ENCODE peak calls at places on chromosomes 3 and 15, in ten cellular contexts. C, H, U, K, F, S, I, D, L and V are unnamed samples.

GRCh38 chr3:109137766-109138165 is 1.2 kb downstream of the C3orf85 start:
- DNase-seq in C (no peak), H (no peak), U (no peak), K (no peak), F (no peak), S (no peak), I (no peak), D (no peak), L (no peak), V (no peak)

GRCh38 chr15:50148362-50148963 is 29.4 kb upstream of the ATP8B4 start:
- DNase-seq in C (peak; percentile 79), H (no peak), U (no peak), K (no peak), F (no peak), S (no peak), I (no peak), D (no peak), L (no peak), V (no peak)

GRCh38 chr3:159829056-159829995 is 159.3 kb upstream of the IL12A start:
- DNase-seq in C (peak; percentile 64), H (peak; percentile 89), U (no peak), K (no peak), F (peak; percentile 79), S (no peak), I (no peak), D (no peak), L (no peak), V (no peak)

GRCh38 chr3:146593776-146594175 is 11.4 kb downstream of the PLSCR5 start:
- DNase-seq in C (no peak), H (no peak), U (no peak), K (no peak), F (no peak), S (no peak), I (no peak), D (no peak), L (no peak), V (no peak)

GRCh38 chr15:25947336-25948080 is 84.4 kb upstream of the ATP10A start:
- DNase-seq in C (peak; percentile 29), H (no peak), U (no peak), K (no peak), F (peak; percentile 21), S (no peak), I (no peak), D (no peak), L (no peak), V (no peak)

GRCh38 chr3:169861871-169862270 is 7.9 kb downstream of the LRRC31 start:
- DNase-seq in C (no peak), H (no peak), U (no peak), K (no peak), F (no peak), S (no peak), I (no peak), D (no peak), L (no peak), V (no peak)

GRCh38 chr15:37014137-37014536 is 86.2 kb downstream of the MEIS2 start:
- DNase-seq in C (no peak), H (no peak), U (no peak), K (no peak), F (no peak), S (no peak), I (no peak), D (no peak), L (no peak), V (no peak)

GRCh38 chr3:16404349-16404895 is 109.1 kb downstream of the RFTN1 start:
- DNase-seq in C (no peak), H (no peak), U (no peak), K (no peak), F (no peak), S (no peak), I (no peak), D (no peak), L (no peak), V (no peak)

GRCh38 chr3:142987707-142988106 is 13.7 kb upstream of the U2SURP start:
- DNase-seq in C (peak; percentile 77), H (no peak), U (no peak), K (no peak), F (no peak), S (no peak), I (no peak), D (no peak), L (no peak), V (no peak)

GRCh38 chr3:35675206-35675605 is 35.9 kb downstream of the ARPP21 start:
- DNase-seq in C (no peak), H (no peak), U (no peak), K (no peak), F (no peak), S (no peak), I (no peak), D (no peak), L (no peak), V (no peak)

DNA sequence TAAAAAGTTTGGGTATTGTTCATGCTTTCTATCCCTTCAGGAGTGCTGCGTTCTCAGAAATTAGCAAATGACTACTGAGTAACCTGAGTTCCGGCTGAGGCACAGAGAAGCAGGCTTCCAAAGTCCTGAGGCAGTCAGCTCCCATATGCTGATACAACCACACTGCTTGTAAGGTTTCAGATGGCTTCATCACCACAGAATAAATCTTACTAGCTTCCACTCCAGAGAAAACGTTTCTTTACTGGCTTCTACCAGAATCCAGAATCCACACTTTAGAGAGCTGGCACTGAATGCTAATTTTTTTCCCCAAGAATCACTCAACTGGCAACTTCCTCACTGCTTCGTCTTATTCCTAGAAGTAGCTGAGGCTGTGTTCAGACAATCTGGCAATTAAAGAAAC is 21.4 kb downstream of the TAMM41 start:
- DNase-seq in C (no peak), H (no peak), U (no peak), K (no peak), F (no peak), S (no peak), I (no peak), D (no peak), L (no peak), V (no peak)
- H3K36me3 ChIP-seq in C (peaks cover 20% of the 10 kb centered on the region), H (no peaks in the 10 kb centered on the region), U (peaks cover 54% of the 10 kb centered on the region), K (no peaks in the 10 kb centered on the region), F (no peaks in the 10 kb centered on the region), S (no peaks in the 10 kb centered on the region), I (peaks cover 3% of the 10 kb centered on the region), D (peaks cover 3% of the 10 kb centered on the region), L (peaks cover 79% of the 10 kb centered on the region), V (no peaks in the 10 kb centered on the region)

DNA sequence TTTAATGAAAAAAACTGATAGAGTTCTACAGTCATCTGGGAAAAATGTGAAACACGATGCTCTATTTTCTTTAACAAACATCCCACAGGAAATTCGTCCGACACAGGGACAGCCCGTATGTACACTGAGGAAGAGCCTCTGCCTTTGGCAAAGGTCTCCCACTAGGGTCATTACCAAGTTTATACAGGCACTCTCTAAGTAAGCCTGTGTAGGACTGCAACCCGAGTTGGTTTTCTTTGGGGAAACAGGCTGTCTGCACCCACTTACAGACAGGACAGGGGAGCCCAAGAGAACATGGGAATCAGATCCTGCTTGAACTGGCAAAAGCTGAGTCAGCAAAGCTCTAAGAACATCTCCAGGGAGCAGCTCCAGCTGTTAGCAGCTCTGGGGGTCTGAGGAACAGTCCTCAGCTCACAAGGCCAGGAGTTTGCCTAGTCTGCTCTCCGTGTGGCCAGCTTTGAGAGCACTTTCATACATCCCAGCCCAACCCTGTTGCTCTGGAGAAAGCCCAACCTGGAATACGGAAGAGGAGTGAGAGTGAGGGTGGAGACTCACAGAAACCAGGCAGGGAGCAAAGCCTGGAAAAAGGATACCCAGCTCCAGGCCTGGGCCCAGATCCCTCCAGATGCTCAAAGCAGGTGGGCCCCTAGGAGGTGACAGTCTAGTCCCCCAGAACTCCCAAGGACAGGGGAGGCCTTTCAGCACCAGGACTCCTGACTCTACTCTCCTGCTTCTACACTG is 1.9 kb downstream of the TBC1D2B start:
- DNase-seq in C (peak; percentile 95), H (peak; percentile 48), U (no peak), K (peak; percentile 52), F (peak; percentile 80), S (peak; percentile 73), I (peak; percentile 36), D (no peak), L (peak; percentile 64), V (no peak)
- TF ChIP-seq POLR2A in C (peak; percentile 84), H (no peak), U (no peak), K (peak; percentile 20), F (peak; percentile 56), S (no peak), I (no peak), D (no peak), L (no peak), V (no peak)

DNA sequence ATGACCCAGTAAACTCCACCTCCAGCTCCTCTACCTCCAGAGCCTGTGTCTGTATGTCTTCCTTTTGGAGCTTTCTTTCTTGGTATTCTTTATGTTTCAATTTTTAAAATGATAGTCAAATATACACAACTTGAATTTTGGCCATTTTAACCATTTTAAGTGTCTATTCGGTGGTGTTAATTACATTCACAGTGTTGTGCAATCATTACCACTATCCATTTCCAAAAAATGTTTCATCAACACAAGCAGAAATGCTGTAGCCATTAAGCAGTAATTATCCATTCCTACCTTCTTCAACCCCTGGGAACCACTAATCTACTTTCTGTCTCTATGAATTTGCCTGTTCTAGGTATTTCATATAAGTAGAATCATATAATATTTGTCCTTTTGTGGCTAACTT is 194.5 kb upstream of the TSC22D2 start:
- DNase-seq in C (no peak), H (no peak), U (no peak), K (no peak), F (no peak), S (no peak), I (no peak), D (no peak), L (no peak), V (no peak)
- TF ChIP-seq CTCF in C (no peak), H (no peak), U (no peak), K (no peak), F (no peak), S (no peak), I (no peak), D (no peak), L (no peak), V (no peak)

DNA sequence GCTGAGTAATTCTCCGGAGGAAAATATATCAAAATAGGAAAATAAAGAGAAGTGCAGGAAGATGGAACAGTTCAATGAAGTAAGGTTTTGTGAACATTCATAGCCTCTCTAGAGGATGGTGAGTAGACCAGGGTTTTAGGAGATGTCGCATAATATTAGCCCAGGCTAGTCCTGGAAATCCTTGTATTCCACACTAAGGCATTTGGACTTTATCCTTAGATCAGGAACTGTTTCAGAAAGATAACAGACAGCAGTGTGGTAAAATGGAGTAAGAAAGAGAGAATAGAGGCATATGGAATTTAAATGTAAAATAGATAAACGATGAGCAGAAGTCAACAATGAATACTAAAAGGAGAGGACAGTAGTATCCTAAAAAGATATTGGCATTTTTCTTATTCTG is 12.1 kb downstream of the COPB2 start:
- DNase-seq in C (no peak), H (no peak), U (no peak), K (no peak), F (no peak), S (no peak), I (no peak), D (no peak), L (no peak), V (no peak)
- H3K36me3 ChIP-seq in C (peaks cover 49% of the 10 kb centered on the region), H (peaks cover 9% of the 10 kb centered on the region), U (peaks cover 80% of the 10 kb centered on the region), K (no peaks in the 10 kb centered on the region), F (peaks cover 4% of the 10 kb centered on the region), S (no peaks in the 10 kb centered on the region), I (no peaks in the 10 kb centered on the region), D (peaks cover 47% of the 10 kb centered on the region), L (peaks cover 98% of the 10 kb centered on the region), V (peaks cover 100% of the 10 kb centered on the region)